ENCODE peak calls at places on chromosomes 12 and 14, in four cellular contexts. One of them, this sample, is unnamed. For H3K4me1 and H3K36me3, the result is how much of the 10 kb centered on the place peaks cover.

GRCh38 chr12:109726511-109727038 is 12.9 kb downstream of the FAM222A start:
- DNase-seq in transverse colon: no peak
- DNase-seq in CD4-positive, alpha-beta memory T cell: no peak
- DNase-seq in neural progenitor cell: no peak
- DNase-seq in this sample: no peak

GRCh38 chr12:32651151-32651955 is 27.7 kb upstream of the DNM1L start:
- DNase-seq in transverse colon: no peak
- DNase-seq in CD4-positive, alpha-beta memory T cell: no peak
- DNase-seq in neural progenitor cell: no peak
- DNase-seq in this sample: no peak

GRCh38 chr12:119036878-119037493 is 55.6 kb downstream of the SRRM4 start:
- DNase-seq in transverse colon: peak
- DNase-seq in CD4-positive, alpha-beta memory T cell: no peak
- DNase-seq in neural progenitor cell: peak
- DNase-seq in this sample: no peak

GRCh38 chr12:104863549-104863948 is 94.5 kb downstream of the SLC41A2 start:
- DNase-seq in transverse colon: no peak
- DNase-seq in CD4-positive, alpha-beta memory T cell: no peak
- DNase-seq in neural progenitor cell: no peak
- DNase-seq in this sample: no peak

GRCh38 chr12:113086249-113087164 is 30.0 kb downstream of the DTX1 start:
- DNase-seq in transverse colon: peak
- DNase-seq in CD4-positive, alpha-beta memory T cell: peak
- DNase-seq in neural progenitor cell: no peak
- DNase-seq in this sample: no peak

GRCh38 chr14:102824832-102825231 is 47.6 kb downstream of the TRAF3 start:
- DNase-seq in transverse colon: no peak
- DNase-seq in CD4-positive, alpha-beta memory T cell: no peak
- DNase-seq in neural progenitor cell: no peak
- DNase-seq in this sample: no peak

GRCh38 chr14:104136472-104137296 is 1.7 kb upstream of the KIF26A start:
- DNase-seq in transverse colon: no peak
- DNase-seq in CD4-positive, alpha-beta memory T cell: no peak
- DNase-seq in neural progenitor cell: peak
- DNase-seq in this sample: no peak

GRCh38 chr14:102951799-102952198 is 29.3 kb downstream of the AMN start:
- DNase-seq in transverse colon: no peak
- DNase-seq in CD4-positive, alpha-beta memory T cell: no peak
- DNase-seq in neural progenitor cell: no peak
- DNase-seq in this sample: no peak

GRCh38 chr12:113298861-113299545 is 35.9 kb downstream of the SLC8B1 start:
- DNase-seq in transverse colon: no peak
- DNase-seq in CD4-positive, alpha-beta memory T cell: no peak
- DNase-seq in neural progenitor cell: no peak
- DNase-seq in this sample: no peak

GRCh38 chr12:71452006-71452405 is 12.4 kb downstream of the LGR5 start:
- DNase-seq in transverse colon: no peak
- DNase-seq in CD4-positive, alpha-beta memory T cell: no peak
- DNase-seq in neural progenitor cell: no peak
- DNase-seq in this sample: no peak

GRCh38 chr12:12684375-12685106 is 11.4 kb downstream of the GPR19 start:
- DNase-seq in transverse colon: no peak
- DNase-seq in CD4-positive, alpha-beta memory T cell: no peak
- DNase-seq in neural progenitor cell: peak
- DNase-seq in this sample: no peak

GRCh38 chr12:1808798-1809480 is 11.4 kb upstream of the LRTM2 start:
- DNase-seq in transverse colon: no peak
- DNase-seq in CD4-positive, alpha-beta memory T cell: no peak
- DNase-seq in neural progenitor cell: no peak
- DNase-seq in this sample: no peak

GRCh38 chr12:93683410-93683809 is 6.2 kb downstream of the CRADD start:
- DNase-seq in transverse colon: no peak
- DNase-seq in CD4-positive, alpha-beta memory T cell: no peak
- DNase-seq in neural progenitor cell: no peak
- DNase-seq in this sample: no peak

GRCh38 chr12:113461666-113462065 is 10.0 kb downstream of the LHX5 start:
- DNase-seq in transverse colon: no peak
- DNase-seq in CD4-positive, alpha-beta memory T cell: no peak
- DNase-seq in neural progenitor cell: peak
- DNase-seq in this sample: no peak

GRCh38 chr14:35879654-35880249 is 53.6 kb downstream of the BRMS1L start:
- DNase-seq in transverse colon: no peak
- DNase-seq in CD4-positive, alpha-beta memory T cell: no peak
- DNase-seq in neural progenitor cell: peak
- DNase-seq in this sample: no peak

GRCh38 chr14:75196468-75196867 is 20.1 kb upstream of the TMED10 start:
- DNase-seq in transverse colon: peak
- DNase-seq in CD4-positive, alpha-beta memory T cell: no peak
- DNase-seq in neural progenitor cell: no peak
- DNase-seq in this sample: no peak

GRCh38 chr14:97976861-97977260 is 1179.7 kb downstream of the VRK1 start:
- DNase-seq in transverse colon: peak
- DNase-seq in CD4-positive, alpha-beta memory T cell: no peak
- DNase-seq in neural progenitor cell: no peak
- DNase-seq in this sample: peak

GRCh38 chr12:48838048-48838447 is 13.9 kb downstream of the DDX23 start:
- DNase-seq in transverse colon: no peak
- DNase-seq in CD4-positive, alpha-beta memory T cell: no peak
- DNase-seq in neural progenitor cell: no peak
- DNase-seq in this sample: no peak

GRCh38 chr12:95963104-95963503 is 20.0 kb downstream of the AMDHD1 start:
- DNase-seq in transverse colon: no peak
- DNase-seq in CD4-positive, alpha-beta memory T cell: no peak
- DNase-seq in neural progenitor cell: peak
- DNase-seq in this sample: no peak

GRCh38 chr12:753401-754237 is 1.2 kb downstream of the WNK1 start:
- DNase-seq in transverse colon: peak
- DNase-seq in CD4-positive, alpha-beta memory T cell: peak
- DNase-seq in neural progenitor cell: peak
- DNase-seq in this sample: peak

GRCh38 chr12:113090740-113091139 is 34.2 kb downstream of the DTX1 start:
- DNase-seq in transverse colon: no peak
- DNase-seq in CD4-positive, alpha-beta memory T cell: no peak
- DNase-seq in neural progenitor cell: no peak
- DNase-seq in this sample: no peak

GRCh38 chr12:67885370-67886169 is 103.7 kb upstream of the IFNG-AS1 start:
- DNase-seq in transverse colon: no peak
- DNase-seq in CD4-positive, alpha-beta memory T cell: no peak
- DNase-seq in neural progenitor cell: no peak
- DNase-seq in this sample: no peak
- H3K4me3 ChIP-seq in transverse colon: no peak
- H3K4me3 ChIP-seq in CD4-positive, alpha-beta memory T cell: no peak
- H3K4me3 ChIP-seq in neural progenitor cell: no peak
- H3K4me3 ChIP-seq in this sample: no peak

GRCh38 chr12:116933101-116933500 is 22.4 kb downstream of the FBXW8 start:
- DNase-seq in transverse colon: no peak
- DNase-seq in CD4-positive, alpha-beta memory T cell: no peak
- DNase-seq in neural progenitor cell: no peak
- DNase-seq in this sample: no peak

GRCh38 chr12:116933512-116934246 is 22.9 kb downstream of the FBXW8 start:
- DNase-seq in transverse colon: no peak
- DNase-seq in CD4-positive, alpha-beta memory T cell: no peak
- DNase-seq in neural progenitor cell: no peak
- DNase-seq in this sample: no peak

GRCh38 chr12:116928504-116928903 is 17.8 kb downstream of the FBXW8 start:
- DNase-seq in transverse colon: no peak
- DNase-seq in CD4-positive, alpha-beta memory T cell: no peak
- DNase-seq in neural progenitor cell: no peak
- DNase-seq in this sample: no peak

GRCh38 chr12:116929885-116930284 is 19.1 kb downstream of the FBXW8 start:
- DNase-seq in transverse colon: no peak
- DNase-seq in CD4-positive, alpha-beta memory T cell: no peak
- DNase-seq in neural progenitor cell: no peak
- DNase-seq in this sample: no peak

GRCh38 chr12:116931665-116932064 is 20.9 kb downstream of the FBXW8 start:
- DNase-seq in transverse colon: no peak
- DNase-seq in CD4-positive, alpha-beta memory T cell: no peak
- DNase-seq in neural progenitor cell: no peak
- DNase-seq in this sample: no peak
- H3K4me1 ChIP-seq in transverse colon: under half
- H3K4me1 ChIP-seq in CD4-positive, alpha-beta memory T cell: under half
- H3K4me1 ChIP-seq in neural progenitor cell: under half
- H3K4me1 ChIP-seq in this sample: under half

GRCh38 chr12:29350080-29350479 is 30.9 kb downstream of the ERGIC2 start:
- DNase-seq in transverse colon: no peak
- DNase-seq in CD4-positive, alpha-beta memory T cell: no peak
- DNase-seq in neural progenitor cell: no peak
- DNase-seq in this sample: no peak
- H3K36me3 ChIP-seq in transverse colon: under half
- H3K36me3 ChIP-seq in CD4-positive, alpha-beta memory T cell: under half
- H3K36me3 ChIP-seq in neural progenitor cell: under half
- H3K36me3 ChIP-seq in this sample: under half

GRCh38 chr14:84544486-84544885 is 985.5 kb upstream of the FLRT2 start:
- DNase-seq in transverse colon: no peak
- DNase-seq in CD4-positive, alpha-beta memory T cell: no peak
- DNase-seq in neural progenitor cell: no peak
- DNase-seq in this sample: no peak

GRCh38 chr14:84541008-84541407 is 988.9 kb upstream of the FLRT2 start:
- DNase-seq in transverse colon: no peak
- DNase-seq in CD4-positive, alpha-beta memory T cell: no peak
- DNase-seq in neural progenitor cell: no peak
- DNase-seq in this sample: no peak

GRCh38 chr14:84546236-84546635 is 983.7 kb upstream of the FLRT2 start:
- DNase-seq in transverse colon: no peak
- DNase-seq in CD4-positive, alpha-beta memory T cell: no peak
- DNase-seq in neural progenitor cell: no peak
- DNase-seq in this sample: no peak
- H3K4me3 ChIP-seq in transverse colon: no peak
- H3K4me3 ChIP-seq in CD4-positive, alpha-beta memory T cell: no peak
- H3K4me3 ChIP-seq in neural progenitor cell: no peak
- H3K4me3 ChIP-seq in this sample: no peak